ENCODE peak calls at places on chromosomes 16 and 17, in seven cellular contexts. One of them, this sample, is unnamed.

GRCh38 chr17:79201119-79201518 is 126.5 kb downstream of the ENGASE start:
- DNase-seq in stomach: no peak
- DNase-seq in prostate gland: no peak
- DNase-seq in testis: no peak
- DNase-seq in A549: no peak
- DNase-seq in heart left ventricle: no peak
- DNase-seq in IMR-90: no peak
- DNase-seq in this sample: no peak

GRCh38 chr17:81735181-81736102 is 23.4 kb downstream of the SLC25A10 start:
- DNase-seq in stomach: peak
- DNase-seq in prostate gland: peak
- DNase-seq in testis: no peak
- DNase-seq in A549: no peak
- DNase-seq in heart left ventricle: no peak
- DNase-seq in IMR-90: peak
- DNase-seq in this sample: no peak

GRCh38 chr16:87824991-87825841 is 44.1 kb downstream of the SLC7A5 start:
- DNase-seq in stomach: no peak
- DNase-seq in prostate gland: no peak
- DNase-seq in testis: no peak
- DNase-seq in A549: peak
- DNase-seq in heart left ventricle: no peak
- DNase-seq in IMR-90: no peak
- DNase-seq in this sample: no peak

GRCh38 chr17:76657505-76658386 is 14.2 kb upstream of the ST6GALNAC1 start:
- DNase-seq in stomach: no peak
- DNase-seq in prostate gland: no peak
- DNase-seq in testis: no peak
- DNase-seq in A549: no peak
- DNase-seq in heart left ventricle: no peak
- DNase-seq in IMR-90: no peak
- DNase-seq in this sample: no peak

GRCh38 chr16:11478431-11479119 is 108.1 kb downstream of the LITAF start:
- DNase-seq in stomach: no peak
- DNase-seq in prostate gland: no peak
- DNase-seq in testis: no peak
- DNase-seq in A549: no peak
- DNase-seq in heart left ventricle: no peak
- DNase-seq in IMR-90: no peak
- DNase-seq in this sample: no peak

GRCh38 chr16:29860218-29860617 is 2.8 kb downstream of the CDIPT start:
- DNase-seq in stomach: peak
- DNase-seq in prostate gland: no peak
- DNase-seq in testis: no peak
- DNase-seq in A549: no peak
- DNase-seq in heart left ventricle: no peak
- DNase-seq in IMR-90: no peak
- DNase-seq in this sample: no peak

GRCh38 chr16:3158498-3159314 is 23.9 kb downstream of the ZNF213 start:
- DNase-seq in stomach: peak
- DNase-seq in prostate gland: peak
- DNase-seq in testis: peak
- DNase-seq in A549: peak
- DNase-seq in heart left ventricle: peak
- DNase-seq in IMR-90: peak
- DNase-seq in this sample: peak

GRCh38 chr17:40686192-40686591 is 17.4 kb downstream of the KRT24 start:
- DNase-seq in stomach: peak
- DNase-seq in prostate gland: no peak
- DNase-seq in testis: no peak
- DNase-seq in A549: no peak
- DNase-seq in heart left ventricle: no peak
- DNase-seq in IMR-90: no peak
- DNase-seq in this sample: no peak

GRCh38 chr17:21677126-21677910 is 15.0 kb upstream of the KCNJ18 start:
- DNase-seq in stomach: no peak
- DNase-seq in prostate gland: no peak
- DNase-seq in testis: no peak
- DNase-seq in A549: no peak
- DNase-seq in heart left ventricle: no peak
- DNase-seq in IMR-90: no peak
- DNase-seq in this sample: no peak

GRCh38 chr17:21263351-21263750 is 10.1 kb upstream of the NATD1 start:
- DNase-seq in stomach: no peak
- DNase-seq in prostate gland: no peak
- DNase-seq in testis: no peak
- DNase-seq in A549: no peak
- DNase-seq in heart left ventricle: no peak
- DNase-seq in IMR-90: peak
- DNase-seq in this sample: no peak

GRCh38 chr16:83533193-83533592 is 274.6 kb upstream of the HSBP1 start:
- DNase-seq in stomach: no peak
- DNase-seq in prostate gland: peak
- DNase-seq in testis: no peak
- DNase-seq in A549: peak
- DNase-seq in heart left ventricle: no peak
- DNase-seq in IMR-90: peak
- DNase-seq in this sample: no peak

GRCh38 chr17:2390199-2390880 is 10.5 kb downstream of the MNT start:
- DNase-seq in stomach: no peak
- DNase-seq in prostate gland: no peak
- DNase-seq in testis: no peak
- DNase-seq in A549: no peak
- DNase-seq in heart left ventricle: no peak
- DNase-seq in IMR-90: no peak
- DNase-seq in this sample: peak

GRCh38 chr17:16915752-16916556 is 56.0 kb downstream of the TNFRSF13B start:
- DNase-seq in stomach: peak
- DNase-seq in prostate gland: no peak
- DNase-seq in testis: peak
- DNase-seq in A549: peak
- DNase-seq in heart left ventricle: no peak
- DNase-seq in IMR-90: peak
- DNase-seq in this sample: no peak

GRCh38 chr16:86068722-86069121 is 169.8 kb downstream of the IRF8 start:
- DNase-seq in stomach: no peak
- DNase-seq in prostate gland: no peak
- DNase-seq in testis: no peak
- DNase-seq in A549: no peak
- DNase-seq in heart left ventricle: no peak
- DNase-seq in IMR-90: no peak
- DNase-seq in this sample: no peak

GRCh38 chr17:14373587-14374259 is 72.8 kb downstream of the HS3ST3B1 start:
- DNase-seq in stomach: no peak
- DNase-seq in prostate gland: no peak
- DNase-seq in testis: no peak
- DNase-seq in A549: peak
- DNase-seq in heart left ventricle: no peak
- DNase-seq in IMR-90: peak
- DNase-seq in this sample: no peak

GRCh38 chr16:23482778-23483177 is 27.5 kb downstream of the GGA2 start:
- DNase-seq in stomach: no peak
- DNase-seq in prostate gland: no peak
- DNase-seq in testis: no peak
- DNase-seq in A549: no peak
- DNase-seq in heart left ventricle: no peak
- DNase-seq in IMR-90: no peak
- DNase-seq in this sample: no peak

GRCh38 chr17:38454528-38454927 is 26.3 kb downstream of the ARHGAP23 start:
- DNase-seq in stomach: peak
- DNase-seq in prostate gland: peak
- DNase-seq in testis: peak
- DNase-seq in A549: peak
- DNase-seq in heart left ventricle: peak
- DNase-seq in IMR-90: peak
- DNase-seq in this sample: peak

GRCh38 chr17:10614536-10615155 is 42.5 kb downstream of the MYH3 start:
- DNase-seq in stomach: no peak
- DNase-seq in prostate gland: peak
- DNase-seq in testis: peak
- DNase-seq in A549: peak
- DNase-seq in heart left ventricle: no peak
- DNase-seq in IMR-90: peak
- DNase-seq in this sample: peak

GRCh38 chr17:56577810-56578209 is 15.7 kb upstream of the NOG start:
- DNase-seq in stomach: no peak
- DNase-seq in prostate gland: no peak
- DNase-seq in testis: no peak
- DNase-seq in A549: no peak
- DNase-seq in heart left ventricle: peak
- DNase-seq in IMR-90: no peak
- DNase-seq in this sample: no peak

GRCh38 chr17:42378597-42379594 is 9.3 kb downstream of the STAT3 start:
- DNase-seq in stomach: no peak
- DNase-seq in prostate gland: no peak
- DNase-seq in testis: no peak
- DNase-seq in A549: no peak
- DNase-seq in heart left ventricle: no peak
- DNase-seq in IMR-90: peak
- DNase-seq in this sample: no peak

GRCh38 chr17:39702901-39703893 is 3.3 kb downstream of the ERBB2 start:
- DNase-seq in stomach: no peak
- DNase-seq in prostate gland: peak
- DNase-seq in testis: no peak
- DNase-seq in A549: peak
- DNase-seq in heart left ventricle: no peak
- DNase-seq in IMR-90: peak
- DNase-seq in this sample: no peak

GRCh38 chr16:48542966-48543365 is 67.0 kb downstream of the N4BP1 start:
- DNase-seq in stomach: no peak
- DNase-seq in prostate gland: no peak
- DNase-seq in testis: no peak
- DNase-seq in A549: no peak
- DNase-seq in heart left ventricle: no peak
- DNase-seq in IMR-90: no peak
- DNase-seq in this sample: no peak

GRCh38 chr16:48540222-48540900 is 69.6 kb downstream of the N4BP1 start:
- DNase-seq in stomach: no peak
- DNase-seq in prostate gland: no peak
- DNase-seq in testis: no peak
- DNase-seq in A549: no peak
- DNase-seq in heart left ventricle: no peak
- DNase-seq in IMR-90: no peak
- DNase-seq in this sample: no peak

GRCh38 chr16:48541108-48541786 is 68.7 kb downstream of the N4BP1 start:
- DNase-seq in stomach: no peak
- DNase-seq in prostate gland: no peak
- DNase-seq in testis: no peak
- DNase-seq in A549: no peak
- DNase-seq in heart left ventricle: no peak
- DNase-seq in IMR-90: no peak
- DNase-seq in this sample: no peak

GRCh38 chr16:48539485-48540221 is 70.3 kb downstream of the N4BP1 start:
- DNase-seq in stomach: no peak
- DNase-seq in prostate gland: no peak
- DNase-seq in testis: no peak
- DNase-seq in A549: no peak
- DNase-seq in heart left ventricle: no peak
- DNase-seq in IMR-90: no peak
- DNase-seq in this sample: no peak

GRCh38 chr16:48542020-48542473 is 67.9 kb downstream of the N4BP1 start:
- DNase-seq in stomach: no peak
- DNase-seq in prostate gland: peak
- DNase-seq in testis: peak
- DNase-seq in A549: peak
- DNase-seq in heart left ventricle: peak
- DNase-seq in IMR-90: peak
- DNase-seq in this sample: no peak
- TF ChIP-seq POLR2A in stomach: no peak
- TF ChIP-seq POLR2A in prostate gland: no peak
- TF ChIP-seq POLR2A in testis: no peak
- TF ChIP-seq POLR2A in A549: no peak
- TF ChIP-seq POLR2A in heart left ventricle: no peak
- TF ChIP-seq POLR2A in IMR-90: peak
- TF ChIP-seq POLR2A in this sample: no peak

GRCh38 chr16:13892301-13892700 is 27.7 kb upstream of the ERCC4 start:
- DNase-seq in stomach: no peak
- DNase-seq in prostate gland: no peak
- DNase-seq in testis: no peak
- DNase-seq in A549: no peak
- DNase-seq in heart left ventricle: no peak
- DNase-seq in IMR-90: no peak
- DNase-seq in this sample: no peak

GRCh38 chr16:13898233-13898632 is 21.7 kb upstream of the ERCC4 start:
- DNase-seq in stomach: no peak
- DNase-seq in prostate gland: no peak
- DNase-seq in testis: no peak
- DNase-seq in A549: no peak
- DNase-seq in heart left ventricle: peak
- DNase-seq in IMR-90: no peak
- DNase-seq in this sample: no peak

GRCh38 chr16:13897806-13898205 is 22.1 kb upstream of the ERCC4 start:
- DNase-seq in stomach: no peak
- DNase-seq in prostate gland: no peak
- DNase-seq in testis: no peak
- DNase-seq in A549: no peak
- DNase-seq in heart left ventricle: no peak
- DNase-seq in IMR-90: no peak
- DNase-seq in this sample: no peak

GRCh38 chr16:13895516-13895915 is 24.4 kb upstream of the ERCC4 start:
- DNase-seq in stomach: no peak
- DNase-seq in prostate gland: no peak
- DNase-seq in testis: no peak
- DNase-seq in A549: no peak
- DNase-seq in heart left ventricle: no peak
- DNase-seq in IMR-90: no peak
- DNase-seq in this sample: no peak

GRCh38 chr16:13896543-13897182 is 23.3 kb upstream of the ERCC4 start:
- DNase-seq in stomach: no peak
- DNase-seq in prostate gland: no peak
- DNase-seq in testis: no peak
- DNase-seq in A549: peak
- DNase-seq in heart left ventricle: no peak
- DNase-seq in IMR-90: peak
- DNase-seq in this sample: no peak
- TF ChIP-seq CTCF in stomach: no peak
- TF ChIP-seq CTCF in prostate gland: no peak
- TF ChIP-seq CTCF in testis: no peak
- TF ChIP-seq CTCF in A549: peak
- TF ChIP-seq CTCF in heart left ventricle: peak
- TF ChIP-seq CTCF in IMR-90: peak
- TF ChIP-seq CTCF in this sample: no peak

GRCh38 chr17:11736613-11737289 is 138.5 kb downstream of the DNAH9 start:
- DNase-seq in stomach: no peak
- DNase-seq in prostate gland: no peak
- DNase-seq in testis: no peak
- DNase-seq in A549: no peak
- DNase-seq in heart left ventricle: no peak
- DNase-seq in IMR-90: no peak
- DNase-seq in this sample: no peak
- TF ChIP-seq POLR2A in stomach: no peak
- TF ChIP-seq POLR2A in prostate gland: no peak
- TF ChIP-seq POLR2A in testis: no peak
- TF ChIP-seq POLR2A in A549: no peak
- TF ChIP-seq POLR2A in heart left ventricle: no peak
- TF ChIP-seq POLR2A in IMR-90: no peak
- TF ChIP-seq POLR2A in this sample: no peak

DNA sequence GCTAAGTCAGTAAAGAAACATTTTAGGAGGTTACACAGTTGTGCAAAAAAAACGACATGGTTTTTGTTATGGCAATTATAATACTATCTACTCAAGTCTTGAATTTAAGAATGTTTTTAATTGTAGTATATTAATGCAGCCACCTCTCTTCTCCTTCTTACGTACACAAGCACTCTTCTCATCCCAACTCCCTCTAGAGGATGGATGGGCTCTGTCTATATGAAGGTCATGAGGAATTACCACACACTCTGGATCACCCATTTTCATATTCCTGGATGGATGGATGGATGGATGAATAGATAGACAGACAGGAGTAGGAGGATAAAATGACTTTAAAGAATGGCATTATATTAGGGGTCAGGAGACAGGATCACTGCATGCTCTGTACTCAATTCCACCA is 120.0 kb downstream of the PHKB start:
- DNase-seq in stomach: no peak
- DNase-seq in prostate gland: no peak
- DNase-seq in testis: no peak
- DNase-seq in A549: peak
- DNase-seq in heart left ventricle: no peak
- DNase-seq in IMR-90: no peak
- DNase-seq in this sample: no peak
- TF ChIP-seq CTCF in stomach: no peak
- TF ChIP-seq CTCF in prostate gland: no peak
- TF ChIP-seq CTCF in testis: no peak
- TF ChIP-seq CTCF in A549: no peak
- TF ChIP-seq CTCF in heart left ventricle: no peak
- TF ChIP-seq CTCF in IMR-90: no peak
- TF ChIP-seq CTCF in this sample: no peak

This sample was measured in ovary.